ENCODE peak calls at places on chromosomes 13 and 19, in four cellular contexts. E is Peyer's patch, S is PC-9, V is tibial nerve. Z is an unnamed sample.

GRCh38 chr19:6738726-6739389 is 622 bp upstream of the TRIP10 start:
- DNase-seq in E (peak; percentile 74), S (peak; percentile 38), V (no peak), Z (no peak)

GRCh38 chr19:47435196-47435595 is 15.9 kb upstream of the MEIS3 start:
- DNase-seq in E (no peak), S (no peak), V (no peak), Z (no peak)

GRCh38 chr13:53073711-53074110 is 45.1 kb downstream of the OLFM4 start:
- DNase-seq in E (no peak), S (no peak), V (no peak), Z (no peak)

GRCh38 chr13:98484289-98485219 is 92.4 kb downstream of the STK24 start:
- DNase-seq in E (peak; percentile 92), S (peak; percentile 94), V (peak; percentile 50), Z (peak; percentile 82)

GRCh38 chr19:800360-801029 is 3.2 kb downstream of the PTBP1 start:
- DNase-seq in E (no peak), S (peak; percentile 78), V (no peak), Z (no peak)

GRCh38 chr19:51690359-51691121 is 2.6 kb upstream of the SPACA6 start:
- DNase-seq in E (peak; percentile 62), S (peak; percentile 77), V (peak; percentile 48), Z (peak; percentile 67)

GRCh38 chr13:75723927-75724326 is 87.8 kb downstream of the LMO7 start:
- DNase-seq in E (no peak), S (no peak), V (no peak), Z (no peak)

GRCh38 chr19:39032164-39032918 is at the start of gene FBXO27:
- DNase-seq in E (peak; percentile 46), S (peak; percentile 80), V (no peak), Z (no peak)

GRCh38 chr13:35917252-35917941 is 213.8 kb downstream of the DCLK1 start:
- DNase-seq in E (no peak), S (no peak), V (no peak), Z (no peak)

GRCh38 chr13:53442979-53443378 is 414.4 kb downstream of the OLFM4 start:
- DNase-seq in E (no peak), S (no peak), V (no peak), Z (no peak)

GRCh38 chr13:74158028-74158427 is 23.8 kb upstream of the KLF12 start:
- DNase-seq in E (no peak), S (no peak), V (no peak), Z (no peak)

GRCh38 chr13:110010433-110011135 is 224.2 kb upstream of the IRS2 start:
- DNase-seq in E (no peak), S (no peak), V (no peak), Z (no peak)

GRCh38 chr13:51068501-51068900 is 42.6 kb downstream of the C13orf42 start:
- DNase-seq in E (no peak), S (no peak), V (no peak), Z (no peak)

GRCh38 chr19:49338691-49339363 is 3.6 kb downstream of the CD37 start:
- DNase-seq in E (peak; percentile 85), S (peak; percentile 92), V (no peak), Z (no peak)

GRCh38 chr19:11239377-11240000 is at the start of gene ANGPTL8:
- DNase-seq in E (no peak), S (no peak), V (no peak), Z (no peak)

GRCh38 chr13:29849731-29850212 is 645 bp downstream of the UBL3 start:
- DNase-seq in E (peak; percentile 79), S (peak; percentile 34), V (peak; percentile 49), Z (peak; percentile 24)

GRCh38 chr19:13060233-13060963 is 42.3 kb downstream of the LYL1 start:
- DNase-seq in E (no peak), S (no peak), V (no peak), Z (no peak)

GRCh38 chr19:45234089-45234869 is 10.9 kb downstream of the EXOC3L2 start:
- DNase-seq in E (no peak), S (no peak), V (no peak), Z (no peak)

GRCh38 chr13:112057736-112058518 is 9.0 kb upstream of the SOX1 start:
- DNase-seq in E (no peak), S (no peak), V (no peak), Z (no peak)

GRCh38 chr19:38015216-38015615 is 108.2 kb downstream of the SIPA1L3 start:
- DNase-seq in E (no peak), S (peak; percentile 69), V (no peak), Z (no peak)

GRCh38 chr13:44609137-44609536 is 33.0 kb upstream of the TSC22D1 start:
- DNase-seq in E (no peak), S (no peak), V (no peak), Z (no peak)

GRCh38 chr13:20684535-20684934 is 19.0 kb upstream of the IL17D start:
- DNase-seq in E (no peak), S (no peak), V (no peak), Z (no peak)

GRCh38 chr13:21458457-21458815 is 667 bp downstream of the ZDHHC20 start:
- DNase-seq in E (peak; percentile 76), S (peak; percentile 54), V (peak; percentile 18), Z (no peak)

GRCh38 chr13:65347420-65348030 is 1882.6 kb downstream of the PCDH9 start:
- DNase-seq in E (no peak), S (no peak), V (no peak), Z (no peak)

GRCh38 chr19:30046522-30046921 is 104.5 kb downstream of the URI1 start:
- DNase-seq in E (no peak), S (no peak), V (no peak), Z (no peak)

GRCh38 chr13:51066091-51066831 is 44.8 kb downstream of the C13orf42 start:
- DNase-seq in E (no peak), S (no peak), V (peak; percentile 40), Z (no peak)

GRCh38 chr19:19113040-19113541 is 25.2 kb downstream of the TMEM161A start:
- DNase-seq in E (no peak), S (no peak), V (no peak), Z (no peak)

GRCh38 chr13:47898080-47898479 is 103.0 kb downstream of the SUCLA2 start:
- DNase-seq in E (no peak), S (no peak), V (no peak), Z (no peak)

GRCh38 chr13:47893527-47893926 is 107.5 kb downstream of the SUCLA2 start:
- DNase-seq in E (no peak), S (no peak), V (no peak), Z (no peak)

GRCh38 chr13:47896111-47896510 is 105.0 kb downstream of the SUCLA2 start:
- DNase-seq in E (no peak), S (no peak), V (no peak), Z (no peak)

GRCh38 chr13:47897411-47898050 is 103.5 kb downstream of the SUCLA2 start:
- DNase-seq in E (no peak), S (peak; percentile 31), V (no peak), Z (no peak)

GRCh38 chr13:47896546-47896945 is 104.5 kb downstream of the SUCLA2 start:
- DNase-seq in E (no peak), S (no peak), V (no peak), Z (no peak)
- H3K4me1 ChIP-seq in E (no peaks in the 10 kb centered on the region), S (peaks cover 6% of the 10 kb centered on the region), V (no peaks in the 10 kb centered on the region), Z (no peaks in the 10 kb centered on the region)

GRCh38 chr19:3499738-3500428 is 591 bp downstream of the DOHH start:
- DNase-seq in E (no peak), S (no peak), V (no peak), Z (no peak)

GRCh38 chr19:3496392-3497273 is 3.8 kb downstream of the DOHH start:
- DNase-seq in E (no peak), S (no peak), V (no peak), Z (no peak)

GRCh38 chr19:3500429-3501101 is at the start of gene DOHH:
- DNase-seq in E (peak; percentile 98), S (peak; percentile 88), V (peak; percentile 94), Z (peak; percentile 86)

GRCh38 chr19:3494559-3494958 is 5.9 kb downstream of the DOHH start:
- DNase-seq in E (no peak), S (no peak), V (no peak), Z (no peak)

GRCh38 chr19:3497757-3498515 is 2.5 kb downstream of the DOHH start:
- DNase-seq in E (no peak), S (no peak), V (no peak), Z (no peak)
- H3K4me3 ChIP-seq in E (no peak overlapping the region), S (no peak overlapping the region), V (no peak overlapping the region), Z (no peak overlapping the region)

DNA sequence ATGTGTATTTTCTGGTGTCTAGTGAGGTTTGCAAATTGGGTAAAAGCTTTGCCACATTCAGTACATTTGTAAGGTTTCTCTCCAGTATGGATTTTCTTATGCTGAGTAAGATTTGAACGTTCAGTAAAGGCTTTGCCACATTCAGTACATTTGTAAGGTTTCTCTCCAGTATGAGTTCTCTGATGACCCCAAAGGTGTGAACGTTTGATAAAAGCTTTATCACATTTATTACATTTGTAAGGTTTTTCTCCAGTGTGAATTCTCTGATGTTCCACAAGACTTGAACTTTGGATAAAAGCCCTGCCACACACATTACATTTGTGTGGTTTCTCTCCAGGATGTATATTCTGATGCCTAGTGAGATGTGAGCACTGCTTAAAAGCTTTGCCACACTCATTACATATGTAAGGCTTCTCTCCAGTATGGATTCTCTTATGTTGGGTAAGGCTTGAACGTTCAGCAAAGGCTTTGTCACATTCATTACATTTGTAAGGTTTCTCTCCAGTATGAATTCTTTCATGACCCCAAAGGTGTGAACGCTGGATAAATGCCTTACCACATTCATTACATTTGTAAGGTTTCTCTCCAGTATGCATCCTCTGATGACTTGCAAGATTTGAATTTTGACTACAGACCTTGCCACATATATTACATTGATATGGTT is 17.4 kb downstream of the ZNF677 start:
- DNase-seq in E (no peak), S (no peak), V (no peak), Z (no peak)
- H3K9me3 ChIP-seq in E (no peaks in the 10 kb centered on the region), S (peaks cover 37% of the 10 kb centered on the region), V (peaks cover 95% of the 10 kb centered on the region), Z (peaks cover 36% of the 10 kb centered on the region)

GRCh38 chr19:3403489-3404323 is 37.3 kb downstream of the NFIC start:
- DNase-seq in E (peak; percentile 77), S (no peak), V (peak; percentile 81), Z (no peak)

GRCh38 chr19:3402631-3403443 is 36.5 kb downstream of the NFIC start:
- DNase-seq in E (no peak), S (no peak), V (no peak), Z (no peak)

GRCh38 chr19:3406571-3407111 is 40.3 kb downstream of the NFIC start:
- DNase-seq in E (no peak), S (no peak), V (no peak), Z (no peak)

GRCh38 chr19:3404324-3405260 is 38.2 kb downstream of the NFIC start:
- DNase-seq in E (peak; percentile 66), S (no peak), V (peak; percentile 75), Z (no peak)

DNA sequence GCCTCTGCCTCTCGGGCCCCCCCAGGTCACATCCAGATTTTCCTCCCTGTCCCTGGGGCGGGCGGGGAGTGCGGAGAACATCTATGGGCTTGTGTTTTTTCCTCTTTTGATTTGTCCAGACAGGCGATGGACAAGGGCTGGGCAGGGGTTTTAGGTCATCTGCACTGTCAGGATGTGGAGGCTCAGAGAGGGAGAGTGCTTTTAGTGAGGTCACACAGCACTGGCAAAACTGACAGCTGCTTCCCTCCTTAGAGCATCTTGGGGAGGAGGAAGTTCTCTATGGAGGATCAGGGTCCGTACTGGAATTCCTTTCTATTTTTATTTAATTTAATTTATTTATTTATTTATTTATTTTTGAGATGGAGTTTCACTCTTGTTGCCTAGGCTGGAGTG is 38.9 kb downstream of the NFIC start:
- DNase-seq in E (no peak), S (no peak), V (no peak), Z (no peak)
- H3K4me1 ChIP-seq in E (no peaks in the 10 kb centered on the region), S (no peaks in the 10 kb centered on the region), V (peaks cover 87% of the 10 kb centered on the region), Z (no peaks in the 10 kb centered on the region)